ENCODE peak calls at places on chromosomes 5 and 9, in five cellular contexts. Q, E, A, U and Y are unnamed samples.

GRCh38 chr5:176364765-176365662 is at the start of gene ARL10:
- DNase-seq in Q (no peak), A (peak; percentile 53), U (no peak), E (peak; percentile 23), Y (no peak)

GRCh38 chr5:130279386-130279785 is 375.1 kb downstream of the CHSY3 start:
- DNase-seq in Q (no peak), A (no peak), E (no peak), U (no peak), Y (no peak)

GRCh38 chr5:133944263-133945230 is 23.9 kb downstream of the C5orf15 start:
- DNase-seq in Q (no peak), E (no peak), U (no peak), A (no peak), Y (peak; percentile 44)

GRCh38 chr9:35526087-35526801 is 36.3 kb downstream of the RUSC2 start:
- DNase-seq in U (no peak), A (no peak), Q (no peak), E (no peak), Y (peak; percentile 84)

GRCh38 chr5:109105631-109106267 is 304.0 kb downstream of the PJA2 start:
- DNase-seq in U (no peak), Q (peak; percentile 86), A (no peak), E (no peak), Y (peak; percentile 23)

GRCh38 chr9:136082496-136083361 is 12.4 kb downstream of the NACC2 start:
- DNase-seq in E (no peak), A (peak; percentile 50), Q (no peak), U (no peak), Y (no peak)

GRCh38 chr9:97276310-97276852 is 31.1 kb upstream of the CCDC180 start:
- DNase-seq in A (no peak), U (no peak), E (no peak), Q (no peak), Y (no peak)

GRCh38 chr5:135741040-135741439 is 93.4 kb upstream of the SLC25A48 start:
- DNase-seq in E (no peak), Q (no peak), U (no peak), A (no peak), Y (no peak)

GRCh38 chr5:65126192-65126591 is 355.5 kb downstream of the ADAMTS6 start:
- DNase-seq in E (no peak), Q (no peak), A (peak; percentile 49), U (no peak), Y (no peak)

GRCh38 chr5:127930311-127930710 is 153.3 kb upstream of the SLC12A2 start:
- DNase-seq in Q (no peak), A (no peak), U (no peak), E (no peak), Y (peak; percentile 73)

GRCh38 chr5:127298623-127299022 is 8.0 kb downstream of the MEGF10 start:
- DNase-seq in U (no peak), Q (no peak), E (no peak), A (no peak), Y (no peak)

GRCh38 chr9:130696996-130697395 is 3.4 kb downstream of the EXOSC2 start:
- DNase-seq in A (no peak), Q (no peak), U (no peak), E (no peak), Y (no peak)

GRCh38 chr5:18105449-18105848 is 471.2 kb downstream of the TAF11L14 start:
- DNase-seq in A (no peak), Q (no peak), E (no peak), U (no peak), Y (no peak)

GRCh38 chr9:131271506-131271931 is 4.8 kb downstream of the FAM78A start:
- DNase-seq in Q (no peak), E (no peak), U (no peak), A (no peak), Y (no peak)

GRCh38 chr9:133795049-133795448 is 56.9 kb upstream of the SARDH start:
- DNase-seq in U (no peak), A (no peak), E (no peak), Q (no peak), Y (no peak)

GRCh38 chr5:67971223-67971830 is 244.2 kb upstream of the PIK3R1 start:
- DNase-seq in E (peak; percentile 34), Q (peak; percentile 65), U (no peak), A (no peak), Y (no peak)

GRCh38 chr9:137436761-137437600 is 4.2 kb downstream of the ENTPD8 start:
- DNase-seq in E (no peak), U (no peak), A (peak; percentile 23), Q (no peak), Y (no peak)

GRCh38 chr5:61151893-61152292 is 10.4 kb downstream of the SMIM15 start:
- DNase-seq in A (no peak), Q (no peak), E (no peak), U (no peak), Y (no peak)

GRCh38 chr5:151023047-151023615 is 2.7 kb downstream of the GPX3 start:
- DNase-seq in A (peak; percentile 90), U (no peak), Q (no peak), E (peak; percentile 90), Y (no peak)

GRCh38 chr5:59099270-59099994 is 516.6 kb downstream of the RAB3C start:
- DNase-seq in A (no peak), U (peak; percentile 20), E (no peak), Q (no peak), Y (peak; percentile 59)

GRCh38 chr5:81774359-81774758 is 23.5 kb upstream of the SSBP2 start:
- DNase-seq in U (no peak), E (no peak), A (no peak), Q (no peak), Y (no peak)

GRCh38 chr5:855771-856530 is 5.2 kb upstream of the ZDHHC11 start:
- DNase-seq in A (peak; percentile 17), Q (no peak), E (no peak), U (no peak), Y (no peak)

GRCh38 chr9:31776471-31776870 is 608.0 kb upstream of the ACO1 start:
- DNase-seq in U (no peak), E (no peak), Q (no peak), A (no peak), Y (no peak)

GRCh38 chr5:83827111-83827541 is 106.5 kb upstream of the HAPLN1 start:
- DNase-seq in U (no peak), A (no peak), E (no peak), Q (no peak), Y (no peak)

GRCh38 chr9:8857330-8858249 is 1058.0 kb upstream of the DMAC1 start:
- DNase-seq in E (peak; percentile 63), A (peak; percentile 77), Q (no peak), U (no peak), Y (peak; percentile 65)

GRCh38 chr5:35371971-35372426 is 141.7 kb upstream of the PRLR start:
- DNase-seq in U (no peak), E (no peak), A (no peak), Q (no peak), Y (no peak)

GRCh38 chr5:2756211-2756746 is 4.8 kb upstream of the IRX2 start:
- DNase-seq in A (no peak), Q (no peak), U (no peak), E (no peak), Y (no peak)